ENCODE peak calls at places on chromosomes 2 and 18, in nine cellular contexts. One of them, this sample, is unnamed.

GRCh38 chr18:36460854-36461253 is 163.3 kb downstream of the FHOD3 start:
- DNase-seq in tibial artery: no peak
- DNase-seq in psoas muscle: no peak
- DNase-seq in uterus: no peak
- DNase-seq in right cardiac atrium: no peak
- DNase-seq in PC-3: no peak
- DNase-seq in CD4-positive, alpha-beta memory T cell: no peak
- DNase-seq in GM23248: no peak
- DNase-seq in Panc1: no peak
- DNase-seq in this sample: no peak

GRCh38 chr18:79531926-79532689 is 136.4 kb downstream of the NFATC1 start:
- DNase-seq in tibial artery: peak; percentile 55
- DNase-seq in psoas muscle: no peak
- DNase-seq in uterus: peak; percentile 12
- DNase-seq in right cardiac atrium: peak; percentile 32
- DNase-seq in PC-3: no peak
- DNase-seq in CD4-positive, alpha-beta memory T cell: no peak
- DNase-seq in GM23248: no peak
- DNase-seq in Panc1: no peak
- DNase-seq in this sample: peak; percentile 25

GRCh38 chr2:235050992-235051351 is 99.2 kb downstream of the SH3BP4 start:
- DNase-seq in tibial artery: peak; percentile 96
- DNase-seq in psoas muscle: peak; percentile 87
- DNase-seq in uterus: peak; percentile 81
- DNase-seq in right cardiac atrium: peak; percentile 98
- DNase-seq in PC-3: peak; percentile 80
- DNase-seq in CD4-positive, alpha-beta memory T cell: no peak
- DNase-seq in GM23248: peak; percentile 98
- DNase-seq in Panc1: no peak
- DNase-seq in this sample: peak; percentile 85

GRCh38 chr2:23617167-23617787 is 232.3 kb downstream of the KLHL29 start:
- DNase-seq in tibial artery: peak; percentile 86
- DNase-seq in psoas muscle: peak; percentile 64
- DNase-seq in uterus: peak; percentile 94
- DNase-seq in right cardiac atrium: peak; percentile 80
- DNase-seq in PC-3: no peak
- DNase-seq in CD4-positive, alpha-beta memory T cell: no peak
- DNase-seq in GM23248: peak; percentile 87
- DNase-seq in Panc1: no peak
- DNase-seq in this sample: no peak

GRCh38 chr18:54191352-54191751 is 33.1 kb downstream of the MBD2 start:
- DNase-seq in tibial artery: no peak
- DNase-seq in psoas muscle: no peak
- DNase-seq in uterus: no peak
- DNase-seq in right cardiac atrium: no peak
- DNase-seq in PC-3: peak; percentile 35
- DNase-seq in CD4-positive, alpha-beta memory T cell: no peak
- DNase-seq in GM23248: no peak
- DNase-seq in Panc1: no peak
- DNase-seq in this sample: no peak

GRCh38 chr2:63023444-63023843 is 27.2 kb upstream of the OTX1 start:
- DNase-seq in tibial artery: no peak
- DNase-seq in psoas muscle: no peak
- DNase-seq in uterus: no peak
- DNase-seq in right cardiac atrium: no peak
- DNase-seq in PC-3: peak; percentile 76
- DNase-seq in CD4-positive, alpha-beta memory T cell: no peak
- DNase-seq in GM23248: peak; percentile 47
- DNase-seq in Panc1: peak; percentile 18
- DNase-seq in this sample: no peak

GRCh38 chr18:22110482-22110924 is 58.9 kb upstream of the GATA6 start:
- DNase-seq in tibial artery: no peak
- DNase-seq in psoas muscle: no peak
- DNase-seq in uterus: no peak
- DNase-seq in right cardiac atrium: no peak
- DNase-seq in PC-3: no peak
- DNase-seq in CD4-positive, alpha-beta memory T cell: no peak
- DNase-seq in GM23248: no peak
- DNase-seq in Panc1: no peak
- DNase-seq in this sample: no peak

GRCh38 chr2:178553047-178553446 is 72.8 kb downstream of the PLEKHA3 start:
- DNase-seq in tibial artery: no peak
- DNase-seq in psoas muscle: no peak
- DNase-seq in uterus: no peak
- DNase-seq in right cardiac atrium: no peak
- DNase-seq in PC-3: peak; percentile 86
- DNase-seq in CD4-positive, alpha-beta memory T cell: no peak
- DNase-seq in GM23248: peak; percentile 92
- DNase-seq in Panc1: peak; percentile 18
- DNase-seq in this sample: no peak

GRCh38 chr18:59268722-59269562 is 4.3 kb downstream of the RAX start:
- DNase-seq in tibial artery: no peak
- DNase-seq in psoas muscle: no peak
- DNase-seq in uterus: no peak
- DNase-seq in right cardiac atrium: peak; percentile 71
- DNase-seq in PC-3: peak; percentile 51
- DNase-seq in CD4-positive, alpha-beta memory T cell: peak; percentile 14
- DNase-seq in GM23248: peak; percentile 52
- DNase-seq in Panc1: no peak
- DNase-seq in this sample: no peak

GRCh38 chr2:216880509-216881184 is 20.8 kb upstream of the TNP1 start:
- DNase-seq in tibial artery: no peak
- DNase-seq in psoas muscle: peak; percentile 72
- DNase-seq in uterus: no peak
- DNase-seq in right cardiac atrium: no peak
- DNase-seq in PC-3: no peak
- DNase-seq in CD4-positive, alpha-beta memory T cell: no peak
- DNase-seq in GM23248: no peak
- DNase-seq in Panc1: no peak
- DNase-seq in this sample: no peak

GRCh38 chr2:54878182-54878581 is 154.7 kb downstream of the EML6 start:
- DNase-seq in tibial artery: no peak
- DNase-seq in psoas muscle: no peak
- DNase-seq in uterus: no peak
- DNase-seq in right cardiac atrium: no peak
- DNase-seq in PC-3: no peak
- DNase-seq in CD4-positive, alpha-beta memory T cell: no peak
- DNase-seq in GM23248: no peak
- DNase-seq in Panc1: no peak
- DNase-seq in this sample: no peak

GRCh38 chr2:44930274-44930826 is 11.2 kb upstream of the SIX3 start:
- DNase-seq in tibial artery: peak; percentile 51
- DNase-seq in psoas muscle: no peak
- DNase-seq in uterus: no peak
- DNase-seq in right cardiac atrium: no peak
- DNase-seq in PC-3: no peak
- DNase-seq in CD4-positive, alpha-beta memory T cell: no peak
- DNase-seq in GM23248: peak; percentile 44
- DNase-seq in Panc1: no peak
- DNase-seq in this sample: no peak

DNA sequence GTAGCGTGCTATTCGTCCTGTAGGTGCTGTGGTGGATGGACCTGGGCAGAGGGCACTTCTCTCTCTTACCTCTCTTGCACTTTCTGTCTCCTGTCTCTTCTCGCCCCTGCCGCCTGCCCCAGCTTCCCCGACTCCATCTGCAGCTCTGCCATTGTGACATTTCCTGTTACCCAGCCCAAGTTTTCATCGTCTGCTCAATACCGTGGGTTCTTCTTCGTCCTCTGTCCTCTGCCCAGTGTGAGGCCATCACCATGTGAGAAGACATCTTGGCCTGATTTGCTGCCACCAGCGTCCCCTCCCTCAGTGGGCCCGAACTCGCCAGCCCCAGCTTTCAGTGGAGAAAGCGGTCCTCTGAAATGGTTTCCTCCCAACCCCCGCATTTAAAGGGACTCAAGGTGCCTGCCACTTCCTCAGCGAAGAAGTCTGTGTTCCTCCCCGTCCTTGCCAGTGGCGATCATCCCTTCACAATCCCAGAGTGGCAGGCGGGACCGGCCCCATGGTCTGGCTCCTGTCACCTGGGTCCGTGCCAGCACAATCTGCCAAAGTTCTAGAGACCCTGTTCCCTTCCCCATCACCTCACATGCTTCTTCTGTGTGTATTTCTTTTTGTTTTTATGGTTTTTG is 18.0 kb downstream of the TGOLN2 start:
- DNase-seq in tibial artery: peak; percentile 55
- DNase-seq in psoas muscle: no peak
- DNase-seq in uterus: peak; percentile 48
- DNase-seq in right cardiac atrium: no peak
- DNase-seq in PC-3: no peak
- DNase-seq in CD4-positive, alpha-beta memory T cell: no peak
- DNase-seq in GM23248: no peak
- DNase-seq in Panc1: no peak
- DNase-seq in this sample: no peak
- H3K27ac ChIP-seq in tibial artery: peak overlapping the region; percentile 52
- H3K27ac ChIP-seq in psoas muscle: no peak overlapping the region
- H3K27ac ChIP-seq in uterus: peak overlapping the region; percentile 64
- H3K27ac ChIP-seq in right cardiac atrium: no peak overlapping the region
- H3K27ac ChIP-seq in PC-3: no peak overlapping the region
- H3K27ac ChIP-seq in CD4-positive, alpha-beta memory T cell: peak overlapping the region; percentile 46
- H3K27ac ChIP-seq in GM23248: no peak overlapping the region
- H3K27ac ChIP-seq in Panc1: no peak overlapping the region
- H3K27ac ChIP-seq in this sample: no peak overlapping the region

DNA sequence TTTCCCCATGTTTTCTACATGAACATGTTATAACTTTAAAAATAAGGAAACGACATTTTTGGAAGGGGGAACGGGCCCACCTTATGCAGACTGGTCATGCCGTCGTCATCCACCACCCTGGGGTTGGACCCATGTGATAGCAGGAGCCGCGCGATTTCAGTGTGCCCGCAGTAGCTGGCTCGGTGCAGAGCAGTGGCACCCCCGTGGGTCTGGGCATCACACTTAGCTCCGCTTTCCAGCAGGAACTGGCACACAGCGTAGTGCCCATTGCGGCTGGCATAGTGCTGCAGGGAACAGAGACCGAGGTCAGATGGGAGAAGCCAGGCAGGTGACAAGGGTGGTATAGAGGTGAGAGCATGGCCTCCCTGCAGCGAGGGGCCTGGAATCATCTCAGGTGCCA is 4.5 kb downstream of the ANKRD39 start:
- DNase-seq in tibial artery: no peak
- DNase-seq in psoas muscle: no peak
- DNase-seq in uterus: no peak
- DNase-seq in right cardiac atrium: peak; percentile 29
- DNase-seq in PC-3: no peak
- DNase-seq in CD4-positive, alpha-beta memory T cell: no peak
- DNase-seq in GM23248: no peak
- DNase-seq in Panc1: no peak
- DNase-seq in this sample: no peak
- H3K27ac ChIP-seq in tibial artery: no peak overlapping the region
- H3K27ac ChIP-seq in psoas muscle: no peak overlapping the region
- H3K27ac ChIP-seq in uterus: no peak overlapping the region
- H3K27ac ChIP-seq in right cardiac atrium: no peak overlapping the region
- H3K27ac ChIP-seq in PC-3: no peak overlapping the region
- H3K27ac ChIP-seq in CD4-positive, alpha-beta memory T cell: no peak overlapping the region
- H3K27ac ChIP-seq in GM23248: no peak overlapping the region
- H3K27ac ChIP-seq in Panc1: no peak overlapping the region
- H3K27ac ChIP-seq in this sample: no peak overlapping the region

DNA sequence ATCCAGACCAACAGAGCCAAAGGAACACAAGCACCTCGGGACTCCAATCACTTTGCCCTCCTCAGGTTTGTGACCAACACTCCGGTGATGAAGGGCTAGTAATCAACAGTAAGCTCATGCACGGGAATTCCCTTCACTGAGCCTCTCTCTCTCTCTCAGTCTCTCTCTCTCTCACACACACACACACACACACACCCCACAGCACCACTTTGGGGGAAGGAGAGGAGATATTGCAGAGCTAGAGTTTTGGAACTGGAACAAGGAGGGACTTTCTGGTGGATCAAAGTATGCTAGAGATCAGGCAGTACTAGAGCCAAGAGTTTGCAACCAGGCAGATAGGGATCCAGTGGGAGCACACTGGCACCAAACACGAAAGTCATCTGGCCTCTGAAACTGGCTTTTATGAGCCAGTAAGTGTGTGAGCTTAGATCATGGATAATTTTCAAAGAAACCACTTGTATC is 98.7 kb downstream of the ANKRD44 start:
- DNase-seq in tibial artery: no peak
- DNase-seq in psoas muscle: no peak
- DNase-seq in uterus: no peak
- DNase-seq in right cardiac atrium: peak; percentile 52
- DNase-seq in PC-3: no peak
- DNase-seq in CD4-positive, alpha-beta memory T cell: no peak
- DNase-seq in GM23248: no peak
- DNase-seq in Panc1: no peak
- DNase-seq in this sample: no peak
- H3K27ac ChIP-seq in tibial artery: peak overlapping the region; percentile 58
- H3K27ac ChIP-seq in psoas muscle: no peak overlapping the region
- H3K27ac ChIP-seq in uterus: no peak overlapping the region
- H3K27ac ChIP-seq in right cardiac atrium: no peak overlapping the region
- H3K27ac ChIP-seq in PC-3: no peak overlapping the region
- H3K27ac ChIP-seq in CD4-positive, alpha-beta memory T cell: peak overlapping the region; percentile 68
- H3K27ac ChIP-seq in GM23248: no peak overlapping the region
- H3K27ac ChIP-seq in Panc1: no peak overlapping the region
- H3K27ac ChIP-seq in this sample: no peak overlapping the region

GRCh38 chr18:70469916-70470315 is 181.1 kb downstream of the SOCS6 start:
- DNase-seq in tibial artery: no peak
- DNase-seq in psoas muscle: no peak
- DNase-seq in uterus: no peak
- DNase-seq in right cardiac atrium: no peak
- DNase-seq in PC-3: no peak
- DNase-seq in CD4-positive, alpha-beta memory T cell: no peak
- DNase-seq in GM23248: peak; percentile 12
- DNase-seq in Panc1: no peak
- DNase-seq in this sample: no peak
- H3K27ac ChIP-seq in tibial artery: no peak overlapping the region
- H3K27ac ChIP-seq in psoas muscle: no peak overlapping the region
- H3K27ac ChIP-seq in uterus: no peak overlapping the region
- H3K27ac ChIP-seq in right cardiac atrium: no peak overlapping the region
- H3K27ac ChIP-seq in PC-3: no peak overlapping the region
- H3K27ac ChIP-seq in CD4-positive, alpha-beta memory T cell: no peak overlapping the region
- H3K27ac ChIP-seq in GM23248: no peak overlapping the region
- H3K27ac ChIP-seq in Panc1: peak overlapping the region; percentile 96
- H3K27ac ChIP-seq in this sample: no peak overlapping the region

DNA sequence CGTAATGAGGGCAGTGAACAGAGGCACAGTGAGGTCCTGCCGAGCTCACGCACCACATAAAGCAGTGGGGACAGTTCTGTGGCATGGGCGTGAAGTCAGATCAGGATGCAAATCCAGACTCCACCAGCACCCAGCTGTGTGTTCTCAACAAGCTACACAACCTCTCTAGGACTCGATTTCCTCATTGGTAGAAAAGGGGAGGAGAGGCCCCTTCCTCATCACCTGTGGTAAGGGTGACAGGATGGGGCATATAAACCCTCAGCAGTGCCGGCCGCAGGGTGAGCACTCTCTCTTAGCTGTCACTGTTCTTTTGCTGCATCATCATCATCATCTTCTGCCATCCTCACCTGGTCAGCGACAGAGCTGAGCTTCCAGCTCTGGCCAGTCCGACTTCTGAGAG is 54.8 kb downstream of the C2orf76 start:
- DNase-seq in tibial artery: no peak
- DNase-seq in psoas muscle: no peak
- DNase-seq in uterus: no peak
- DNase-seq in right cardiac atrium: no peak
- DNase-seq in PC-3: no peak
- DNase-seq in CD4-positive, alpha-beta memory T cell: no peak
- DNase-seq in GM23248: no peak
- DNase-seq in Panc1: no peak
- DNase-seq in this sample: no peak
- H3K27ac ChIP-seq in tibial artery: no peak overlapping the region
- H3K27ac ChIP-seq in psoas muscle: peak overlapping the region; percentile 75
- H3K27ac ChIP-seq in uterus: no peak overlapping the region
- H3K27ac ChIP-seq in right cardiac atrium: no peak overlapping the region
- H3K27ac ChIP-seq in PC-3: no peak overlapping the region
- H3K27ac ChIP-seq in CD4-positive, alpha-beta memory T cell: no peak overlapping the region
- H3K27ac ChIP-seq in GM23248: no peak overlapping the region
- H3K27ac ChIP-seq in Panc1: no peak overlapping the region
- H3K27ac ChIP-seq in this sample: no peak overlapping the region